ENCODE peak calls at places on chromosomes 7 and 10, in six cellular contexts. S is right atrium auricular region; K is activated CD8-positive, alpha-beta T cell treated with anti-CD3 and anti-CD28 coated beads for 36 hours; U is Peyer's patch; J is GM12865; X is IMR-90. B is an unnamed sample.

GRCh38 chr7:156374335-156374734 is 266.2 kb upstream of the RNF32 start:
- DNase-seq in S (no peak), J (peak), X (no peak), K (no peak), U (no peak), B (no peak)

GRCh38 chr7:94303736-94304135 is 91.0 kb upstream of the COL1A2 start:
- DNase-seq in S (no peak), K (no peak), J (no peak), U (no peak), X (peak), B (no peak)

GRCh38 chr7:23357190-23358093 is 58.3 kb downstream of the MALSU1 start:
- DNase-seq in S (no peak), K (no peak), X (peak), J (peak), U (no peak), B (peak)

GRCh38 chr7:29588212-29588611 is 24.6 kb downstream of the PRR15 start:
- DNase-seq in K (no peak), J (no peak), X (no peak), U (no peak), S (no peak), B (no peak)

GRCh38 chr7:95687759-95688343 is 84.5 kb upstream of the DYNC1I1 start:
- DNase-seq in U (no peak), J (peak), S (no peak), K (no peak), X (peak), B (no peak)

GRCh38 chr7:76054129-76055120 is 6.5 kb downstream of the MDH2 start:
- DNase-seq in K (no peak), X (peak), S (no peak), U (no peak), J (peak), B (no peak)

GRCh38 chr10:112988839-112989406 is 38.9 kb downstream of the TCF7L2 start:
- DNase-seq in U (no peak), K (no peak), J (peak), S (no peak), X (no peak), B (no peak)

GRCh38 chr10:93030409-93030808 is 30.2 kb upstream of the CYP26C1 start:
- DNase-seq in U (no peak), X (peak), S (no peak), K (no peak), J (no peak), B (no peak)

GRCh38 chr10:110304394-110304779 is 333 bp downstream of the SMNDC1 start:
- DNase-seq in K (no peak), U (no peak), X (no peak), J (peak), S (no peak), B (no peak)

GRCh38 chr7:102326156-102326914 is 29.9 kb downstream of the SPDYE6 start:
- DNase-seq in S (no peak), J (no peak), U (no peak), K (no peak), X (no peak), B (no peak)

GRCh38 chr7:45181286-45181960 is 23.8 kb downstream of the RAMP3 start:
- DNase-seq in K (no peak), U (no peak), X (no peak), S (no peak), J (no peak), B (no peak)

GRCh38 chr7:140967438-140967837 is 42.7 kb upstream of the BRAF start:
- DNase-seq in U (no peak), K (no peak), S (no peak), X (no peak), J (no peak), B (no peak)

GRCh38 chr10:17453377-17454091 is 861 bp downstream of the ST8SIA6 start:
- DNase-seq in X (no peak), J (no peak), K (peak), U (no peak), S (peak), B (peak)

GRCh38 chr7:40148671-40149070 is 13.9 kb downstream of the SUGCT start:
- DNase-seq in X (no peak), K (no peak), S (no peak), U (no peak), J (no peak), B (no peak)

GRCh38 chr7:24741691-24742639 is 15.3 kb downstream of the GSDME start:
- DNase-seq in J (no peak), X (peak), U (no peak), S (peak), K (no peak), B (no peak)

GRCh38 chr7:77479536-77480088 is 57.5 kb upstream of the PTPN12 start:
- DNase-seq in K (no peak), U (no peak), S (no peak), J (no peak), X (peak), B (no peak)

GRCh38 chr7:20075992-20076813 is 141.0 kb downstream of the MACC1 start:
- DNase-seq in U (no peak), X (no peak), S (no peak), K (no peak), J (no peak), B (no peak)

GRCh38 chr10:78184851-78185692 is 151.4 kb downstream of the RPS24 start:
- DNase-seq in S (no peak), J (no peak), U (no peak), K (no peak), X (peak), B (no peak)

GRCh38 chr7:139441961-139442360 is 41.5 kb downstream of the KLRG2 start:
- DNase-seq in J (no peak), U (no peak), S (no peak), X (no peak), K (no peak), B (no peak)

GRCh38 chr10:104327745-104328635 is 10.3 kb downstream of the ITPRIP start:
- DNase-seq in U (no peak), K (no peak), X (peak), J (no peak), S (no peak), B (no peak)

GRCh38 chr7:90610105-90610504 is 14.0 kb downstream of the CDK14 start:
- DNase-seq in U (no peak), S (no peak), X (no peak), J (no peak), K (no peak), B (no peak)

GRCh38 chr7:69403169-69403568 is 195.1 kb upstream of the AUTS2 start:
- DNase-seq in K (no peak), J (peak), U (no peak), X (no peak), S (no peak), B (peak)
- TF ChIP-seq CTCF in K (no peak), J (peak), U (no peak), X (no peak), S (peak), B (peak)

GRCh38 chr7:117154721-117155120 is 168.1 kb downstream of the WNT2 start:
- DNase-seq in J (no peak), S (no peak), U (no peak), X (no peak), K (no peak), B (no peak)

GRCh38 chr7:117157871-117158209 is 165.0 kb downstream of the WNT2 start:
- DNase-seq in X (no peak), K (no peak), S (no peak), U (no peak), J (no peak), B (no peak)

GRCh38 chr7:117155694-117156093 is 167.2 kb downstream of the WNT2 start:
- DNase-seq in K (no peak), U (no peak), S (no peak), X (no peak), J (no peak), B (no peak)

GRCh38 chr7:117158941-117159705 is 163.7 kb downstream of the WNT2 start:
- DNase-seq in K (no peak), J (no peak), S (no peak), U (no peak), X (peak), B (no peak)

GRCh38 chr7:117157121-117157870 is 165.6 kb downstream of the WNT2 start:
- DNase-seq in S (peak), K (no peak), U (no peak), X (peak), J (no peak), B (no peak)
- TF ChIP-seq CTCF in S (no peak), K (no peak), U (no peak), X (peak), J (no peak), B (no peak)

GRCh38 chr10:73785221-73785720 is at the start of gene ZSWIM8:
- DNase-seq in U (peak), X (peak), K (peak), J (peak), S (peak), B (peak)
- TF ChIP-seq CTCF in U (no peak), X (peak), K (no peak), J (no peak), S (no peak), B (no peak)

DNA sequence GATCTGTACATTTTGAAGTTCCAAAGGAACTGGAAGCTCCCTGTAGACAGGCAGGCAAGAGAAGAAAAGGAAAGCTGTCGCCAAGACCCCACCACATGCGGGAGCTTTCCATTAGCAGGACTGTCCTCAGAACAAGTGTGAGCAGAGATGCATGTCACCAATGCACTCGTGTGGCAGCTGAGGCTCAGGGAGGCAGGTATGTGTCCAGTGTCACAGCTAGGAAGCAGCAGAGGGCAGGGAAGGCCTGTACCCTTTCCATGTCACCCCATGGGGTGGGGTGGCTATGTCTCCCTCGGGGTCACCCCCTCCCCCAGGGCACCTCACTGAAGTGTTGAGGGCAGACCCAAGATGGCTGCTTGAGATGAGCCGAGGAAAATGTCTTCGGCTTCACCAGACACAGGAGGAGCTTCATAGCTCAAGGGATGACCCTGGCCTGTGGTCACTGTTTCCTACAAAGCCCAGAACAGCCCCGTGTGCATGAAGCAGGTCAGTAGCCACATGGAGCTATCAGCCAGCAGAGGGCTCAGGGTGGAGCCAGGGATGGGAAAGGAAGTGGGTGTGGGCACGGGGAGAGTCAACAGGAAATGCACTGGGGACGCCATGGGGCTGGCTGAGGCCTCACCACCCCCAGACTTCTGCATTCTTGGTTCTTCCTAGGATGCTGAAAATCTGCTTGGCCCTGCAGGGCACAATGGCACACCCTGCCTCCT is 96.6 kb downstream of the FAM53B start:
- DNase-seq in J (peak), S (peak), U (peak), X (peak), K (peak), B (peak)
- TF ChIP-seq CTCF in J (peak), S (no peak), U (peak), X (no peak), K (peak), B (peak)

B was measured in GM13976.